ENCODE peak calls at places on chromosomes 2 and 18, in seven cellular contexts. E is posterior vena cava, F is astrocyte of the spinal cord, O is Right ventricle myocardium superior, N is frontal cortex, X is NB4, Z is RKO. V is an unnamed sample.

GRCh38 chr2:144267209-144267608 is 252.7 kb downstream of the ZEB2 start:
- DNase-seq in F (no peak), Z (no peak), X (no peak), O (no peak), E (no peak), N (no peak), V (no peak)

GRCh38 chr2:225398372-225398771 is 1.1 kb upstream of the NYAP2 start:
- DNase-seq in E (no peak), N (no peak), F (no peak), O (no peak), Z (no peak), X (no peak), V (no peak)

GRCh38 chr2:227415538-227416424 is 28.0 kb upstream of the SCYGR1 start:
- DNase-seq in E (peak), F (peak), O (peak), X (peak), Z (peak), N (no peak), V (no peak)

GRCh38 chr18:21997207-21998143 is 171.9 kb upstream of the GATA6 start:
- DNase-seq in F (peak), E (no peak), X (peak), Z (peak), N (no peak), O (no peak), V (no peak)

GRCh38 chr2:45046786-45047185 is 37.5 kb upstream of the SIX2 start:
- DNase-seq in Z (no peak), E (no peak), F (peak), O (no peak), X (no peak), N (no peak), V (no peak)

GRCh38 chr18:79788096-79789085 is 9.3 kb upstream of the KCNG2 start:
- DNase-seq in N (peak), E (peak), X (no peak), O (no peak), F (no peak), Z (no peak), V (no peak)

GRCh38 chr2:79112269-79112668 is 8.0 kb upstream of the REG1A start:
- DNase-seq in O (no peak), N (no peak), X (no peak), Z (no peak), E (no peak), F (no peak), V (no peak)

GRCh38 chr2:35447816-35448215 is 907.8 kb upstream of the CRIM1 start:
- DNase-seq in N (no peak), Z (no peak), O (no peak), E (no peak), F (no peak), X (no peak), V (no peak)

GRCh38 chr2:23618696-23619530 is 233.9 kb downstream of the KLHL29 start:
- DNase-seq in E (peak), F (no peak), X (no peak), N (no peak), Z (no peak), O (no peak), V (no peak)

GRCh38 chr2:135904590-135904989 is 28.3 kb upstream of the MCM6 start:
- DNase-seq in E (no peak), O (no peak), X (no peak), Z (peak), F (peak), N (no peak), V (no peak)

GRCh38 chr2:9760069-9760910 is 83.0 kb upstream of the TAF1B start:
- DNase-seq in N (no peak), Z (no peak), X (peak), O (no peak), E (no peak), F (no peak), V (no peak)

GRCh38 chr2:226524381-226524843 is 275.2 kb downstream of the IRS1 start:
- DNase-seq in N (no peak), Z (no peak), F (peak), X (peak), O (no peak), E (no peak), V (no peak)

GRCh38 chr2:213834331-213834730 is 550.1 kb downstream of the SPAG16 start:
- DNase-seq in Z (peak), O (no peak), F (peak), E (no peak), X (no peak), N (no peak), V (no peak)

GRCh38 chr18:26532367-26533340 is 15.7 kb downstream of the KCTD1 start:
- DNase-seq in N (no peak), O (no peak), F (no peak), X (no peak), E (no peak), Z (no peak), V (no peak)

GRCh38 chr18:58004317-58004716 is 39.7 kb upstream of the NEDD4L start:
- DNase-seq in X (no peak), E (no peak), N (no peak), O (no peak), F (peak), Z (peak), V (no peak)

GRCh38 chr2:171846894-171847293 is 47.1 kb downstream of the SLC25A12 start:
- DNase-seq in F (no peak), E (no peak), X (no peak), Z (no peak), N (no peak), O (no peak), V (no peak)

GRCh38 chr2:163779970-163780597 is 44.3 kb upstream of the FIGN start:
- DNase-seq in Z (no peak), X (no peak), F (no peak), E (no peak), N (no peak), O (no peak), V (no peak)

GRCh38 chr18:12254137-12254819 is at the start of gene CIDEA:
- DNase-seq in X (no peak), E (no peak), N (peak), O (no peak), F (no peak), Z (no peak), V (no peak)

GRCh38 chr2:164882276-164882675 is 40.7 kb upstream of the COBLL1 start:
- DNase-seq in F (peak), E (no peak), Z (no peak), N (no peak), O (no peak), X (no peak), V (no peak)

GRCh38 chr2:223723954-223724411 is 113.4 kb downstream of the AP1S3 start:
- DNase-seq in O (no peak), Z (no peak), E (no peak), F (no peak), X (peak), N (no peak), V (no peak)

GRCh38 chr2:42877532-42877931 is 85.1 kb upstream of the HAAO start:
- DNase-seq in X (no peak), N (no peak), O (no peak), F (no peak), E (no peak), Z (no peak), V (no peak)

V was measured in dorsolateral prefrontal cortex.